ENCODE peak calls at places on chromosomes 5 and 9, in five cellular contexts. G, O, S, K and E are unnamed samples.

GRCh38 chr9:20472646-20473045 is 149.7 kb downstream of the MLLT3 start:
- DNase-seq in G (peak; percentile 9), O (no peak), S (no peak), K (no peak), E (peak; percentile 3)

GRCh38 chr9:111483419-111483861 is 743 bp downstream of the ECPAS start:
- DNase-seq in G (no peak), O (no peak), S (no peak), K (peak; percentile 83), E (peak; percentile 74)

GRCh38 chr5:132800545-132800944 is 12.6 kb upstream of the SOWAHA start:
- DNase-seq in G (no peak), O (no peak), S (no peak), K (no peak), E (no peak)

GRCh38 chr5:10424124-10424731 is 17.5 kb upstream of the ROPN1L start:
- DNase-seq in G (peak; percentile 34), O (peak; percentile 79), S (peak; percentile 61), K (peak; percentile 52), E (peak; percentile 73)

GRCh38 chr9:16652511-16653101 is 217.9 kb downstream of the BNC2 start:
- DNase-seq in G (no peak), O (peak; percentile 64), S (no peak), K (no peak), E (no peak)

GRCh38 chr9:27495480-27496133 is 28.5 kb upstream of the IFNK start:
- DNase-seq in G (no peak), O (no peak), S (no peak), K (no peak), E (no peak)

GRCh38 chr5:14199902-14200301 is 56.8 kb downstream of the TRIO start:
- DNase-seq in G (peak; percentile 49), O (no peak), S (no peak), K (no peak), E (no peak)

GRCh38 chr9:69961834-69962233 is 81.8 kb upstream of the MAMDC2 start:
- DNase-seq in G (no peak), O (no peak), S (no peak), K (no peak), E (no peak)

GRCh38 chr5:132644177-132644576 is 13.8 kb upstream of the IL13 start:
- DNase-seq in G (no peak), O (no peak), S (no peak), K (no peak), E (no peak)

GRCh38 chr9:19498015-19498414 is 89.2 kb downstream of the ACER2 start:
- DNase-seq in G (peak; percentile 2), O (no peak), S (no peak), K (peak; percentile 19), E (no peak)

GRCh38 chr5:180346358-180346757 is 6.8 kb downstream of the GFPT2 start:
- DNase-seq in G (no peak), O (no peak), S (no peak), K (no peak), E (no peak)

GRCh38 chr9:133727876-133728441 is 10.2 kb downstream of the SARDH start:
- DNase-seq in G (no peak), O (no peak), S (peak; percentile 1), K (no peak), E (no peak)

GRCh38 chr5:38538161-38538560 is 18.3 kb downstream of the LIFR start:
- DNase-seq in G (no peak), O (no peak), S (no peak), K (no peak), E (no peak)

GRCh38 chr5:73948720-73949119 is 322.7 kb downstream of the ARHGEF28 start:
- DNase-seq in G (peak; percentile 69), O (no peak), S (no peak), K (no peak), E (peak; percentile 57)

GRCh38 chr5:115685966-115686691 is 60.3 kb upstream of the TMED7 start:
- DNase-seq in G (peak; percentile 74), O (peak; percentile 50), S (no peak), K (peak; percentile 13), E (peak; percentile 11)

GRCh38 chr5:1838013-1838412 is 36.8 kb downstream of the NDUFS6 start:
- DNase-seq in G (no peak), O (no peak), S (no peak), K (no peak), E (no peak)
- TF ChIP-seq EZH2 in G (no peak), O (no peak), S (no peak), K (no peak), E (no peak)

GRCh38 chr9:131119600-131119999 is 5.8 kb upstream of the NUP214 start:
- DNase-seq in G (no peak), O (no peak), S (no peak), K (no peak), E (no peak)

GRCh38 chr9:131113655-131114563 is 11.5 kb upstream of the NUP214 start:
- DNase-seq in G (no peak), O (no peak), S (no peak), K (no peak), E (no peak)

GRCh38 chr9:131117762-131118145 is 7.6 kb upstream of the NUP214 start:
- DNase-seq in G (no peak), O (no peak), S (no peak), K (no peak), E (no peak)

GRCh38 chr9:131116281-131117101 is 8.9 kb upstream of the NUP214 start:
- DNase-seq in G (no peak), O (no peak), S (no peak), K (no peak), E (no peak)

DNA sequence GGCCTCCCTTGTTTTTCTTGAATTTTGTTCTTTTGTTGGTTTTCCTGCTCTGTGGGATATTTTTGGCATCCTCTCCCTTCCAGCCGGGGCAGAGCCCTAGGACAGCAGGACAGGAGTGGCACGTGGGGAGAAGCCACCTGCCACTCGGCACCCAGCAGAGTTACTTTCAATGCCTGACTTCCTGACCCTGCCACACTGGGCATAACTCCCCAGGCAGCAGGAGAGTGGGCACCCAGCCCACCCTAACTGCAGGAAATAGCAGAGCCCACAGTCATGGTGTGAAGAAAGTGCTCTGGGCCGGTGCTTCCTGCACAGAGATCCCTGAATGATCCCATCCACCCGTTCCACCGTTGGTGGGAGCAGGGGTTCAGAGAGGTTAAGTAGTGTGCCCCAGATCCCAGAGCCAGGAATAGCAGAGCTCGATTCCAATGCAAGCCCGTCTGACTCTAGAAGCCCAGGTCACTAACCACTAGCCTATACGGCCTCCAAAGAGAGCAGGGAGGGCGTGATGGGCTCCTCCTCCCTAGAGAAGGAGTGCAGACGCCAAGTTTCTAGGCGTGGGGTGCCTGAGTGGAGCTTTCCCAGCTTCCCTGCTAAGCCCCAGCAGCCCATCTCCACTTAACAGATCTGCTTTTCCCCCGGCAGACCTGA is 8.2 kb upstream of the NUP214 start:
- DNase-seq in G (no peak), O (no peak), S (no peak), K (no peak), E (peak; percentile 33)
- H3K27ac ChIP-seq in G (no peak overlapping the region), O (no peak overlapping the region), S (no peak overlapping the region), K (no peak overlapping the region), E (no peak overlapping the region)

DNA sequence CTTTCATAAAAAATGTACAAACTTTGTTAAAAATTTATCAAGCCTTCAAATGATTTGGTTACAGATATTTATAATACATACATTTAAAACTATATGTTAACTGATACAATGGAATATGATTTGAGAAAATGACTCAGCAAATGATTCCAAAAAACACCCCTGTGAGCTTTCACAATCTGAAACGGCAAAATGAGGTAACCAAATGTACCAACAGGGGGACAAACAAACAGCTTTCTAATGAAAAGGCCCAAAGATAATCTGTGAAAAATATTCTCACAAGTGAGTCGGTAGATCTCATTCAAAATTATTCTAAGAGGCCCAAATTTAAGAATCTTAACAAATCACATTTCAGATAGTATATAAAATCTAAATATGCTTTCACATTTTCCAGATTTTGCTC is 63.6 kb downstream of the RNF38 start:
- DNase-seq in G (no peak), O (no peak), S (no peak), K (no peak), E (no peak)
- TF ChIP-seq CTCF in G (no peak), O (peak; percentile 12), S (no peak), K (no peak), E (no peak)

DNA sequence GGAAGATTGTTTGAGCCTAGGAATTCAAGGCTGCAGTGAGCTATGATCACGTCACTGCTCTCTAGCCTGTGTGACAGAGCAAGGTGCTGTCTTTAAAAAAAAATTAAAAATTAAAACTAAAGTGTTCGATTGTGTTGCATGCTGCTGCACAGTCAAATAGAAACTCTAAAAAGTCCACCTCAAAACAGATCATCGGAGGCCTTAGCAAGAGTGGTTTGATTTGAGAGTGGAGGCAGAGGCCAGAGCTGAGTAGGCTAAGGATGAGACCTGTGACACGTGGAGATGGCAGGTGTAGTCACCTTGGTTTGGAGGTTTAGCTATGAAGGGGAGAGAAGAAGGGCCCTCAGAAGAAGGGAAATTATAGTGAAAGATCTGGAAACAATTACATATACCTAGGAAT is 2.8 kb upstream of the PTPDC1 start:
- DNase-seq in G (no peak), O (no peak), S (no peak), K (no peak), E (no peak)
- TF ChIP-seq EZH2 in G (no peak), O (no peak), S (no peak), K (no peak), E (no peak)

DNA sequence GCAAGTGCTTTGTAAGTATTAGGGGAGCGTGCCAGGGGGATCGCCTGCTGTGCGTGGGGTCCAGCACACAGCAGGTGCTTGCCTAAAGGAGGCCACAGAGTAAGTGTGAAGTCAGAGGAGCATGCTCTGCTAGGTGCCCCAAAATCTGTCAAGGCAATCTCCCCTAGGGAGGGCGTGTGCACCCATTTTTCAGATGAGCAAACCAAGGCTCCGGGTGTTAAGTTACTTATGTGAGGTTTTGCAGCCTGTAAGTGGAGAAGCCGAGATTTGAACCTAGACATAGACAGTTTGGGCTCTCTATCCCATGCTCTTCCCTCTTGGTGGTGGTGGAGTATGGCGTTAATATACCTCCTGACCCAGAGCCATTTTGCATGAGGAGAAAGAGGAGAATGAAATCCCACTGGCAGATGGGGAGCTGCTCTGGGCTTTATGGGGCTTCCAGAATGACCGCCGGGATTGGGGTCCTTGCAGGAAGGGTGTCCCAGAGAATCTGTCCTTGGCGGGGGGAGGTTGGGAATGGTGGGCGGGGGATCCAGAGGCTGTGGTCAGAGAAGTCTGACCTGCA is 14.1 kb downstream of the NDST1 start:
- DNase-seq in G (no peak), O (no peak), S (no peak), K (no peak), E (no peak)
- H3K27ac ChIP-seq in G (no peak overlapping the region), O (no peak overlapping the region), S (peak overlapping the region; percentile 50), K (peak overlapping the region; percentile 62), E (no peak overlapping the region)

GRCh38 chr5:173497685-173498084 is 118.8 kb downstream of the BOD1 start:
- DNase-seq in G (no peak), O (no peak), S (no peak), K (no peak), E (no peak)
- TF ChIP-seq CTCF in G (no peak), O (no peak), S (no peak), K (no peak), E (no peak)

GRCh38 chr5:174724484-174725260 is at the start of gene MSX2:
- DNase-seq in G (peak; percentile 90), O (peak; percentile 95), S (peak; percentile 97), K (peak; percentile 96), E (peak; percentile 82)
- TF ChIP-seq EZH2 in G (peak; percentile 66), O (peak; percentile 86), S (peak; percentile 95), K (no peak), E (peak; percentile 76)

DNA sequence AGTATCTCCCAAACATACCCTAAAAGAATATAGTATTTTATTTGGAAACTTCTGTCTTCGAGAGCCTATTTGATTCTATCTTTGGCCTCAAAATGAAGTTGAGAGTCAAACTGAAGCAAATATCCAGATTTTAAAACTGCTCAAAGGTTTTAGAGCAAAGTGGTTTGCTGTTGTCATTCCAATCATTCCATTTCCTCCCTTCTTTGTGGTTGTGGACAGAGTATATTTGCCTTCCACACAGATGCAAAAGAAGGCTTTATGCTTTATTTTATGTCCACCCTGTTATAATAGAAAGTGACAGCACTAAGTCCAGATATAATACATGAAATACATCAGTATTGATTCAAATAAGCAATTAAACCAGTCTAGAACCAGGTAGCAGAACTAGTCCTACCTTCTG is 12.4 kb downstream of the GZMK start:
- DNase-seq in G (peak; percentile 68), O (no peak), S (no peak), K (no peak), E (no peak)
- H3K27ac ChIP-seq in G (no peak overlapping the region), O (no peak overlapping the region), S (no peak overlapping the region), K (no peak overlapping the region), E (no peak overlapping the region)